ENCODE peak calls at places on chromosomes 5 and 9, in four cellular contexts. One of them, this sample, is unnamed.

GRCh38 chr5:35920890-35921289 is 17.5 kb downstream of the CAPSL start:
- DNase-seq in GM12878: no peak
- DNase-seq in HepG2: no peak
- DNase-seq in K562: no peak
- DNase-seq in this sample: peak; percentile 18

GRCh38 chr9:30630459-30630858 is 1754.0 kb upstream of the ACO1 start:
- DNase-seq in GM12878: no peak
- DNase-seq in HepG2: no peak
- DNase-seq in K562: no peak
- DNase-seq in this sample: no peak

GRCh38 chr5:51414516-51414915 is 31.3 kb downstream of the ISL1 start:
- DNase-seq in GM12878: no peak
- DNase-seq in HepG2: no peak
- DNase-seq in K562: no peak
- DNase-seq in this sample: no peak

GRCh38 chr9:14433293-14433818 is 119.4 kb upstream of the NFIB start:
- DNase-seq in GM12878: no peak
- DNase-seq in HepG2: no peak
- DNase-seq in K562: peak; percentile 23
- DNase-seq in this sample: no peak

GRCh38 chr9:122158202-122158601 is 1.4 kb downstream of the NDUFA8 start:
- DNase-seq in GM12878: no peak
- DNase-seq in HepG2: peak; percentile 59
- DNase-seq in K562: peak; percentile 70
- DNase-seq in this sample: peak; percentile 66

GRCh38 chr5:143033535-143034260 is 263.5 kb downstream of the ARHGAP26 start:
- DNase-seq in GM12878: no peak
- DNase-seq in HepG2: no peak
- DNase-seq in K562: no peak
- DNase-seq in this sample: no peak

GRCh38 chr9:129898205-129898604 is 62.9 kb downstream of the USP20 start:
- DNase-seq in GM12878: no peak
- DNase-seq in HepG2: no peak
- DNase-seq in K562: peak; percentile 27
- DNase-seq in this sample: no peak

GRCh38 chr5:72167790-72168189 is 60.5 kb downstream of the MAP1B start:
- DNase-seq in GM12878: no peak
- DNase-seq in HepG2: no peak
- DNase-seq in K562: no peak
- DNase-seq in this sample: no peak

DNA sequence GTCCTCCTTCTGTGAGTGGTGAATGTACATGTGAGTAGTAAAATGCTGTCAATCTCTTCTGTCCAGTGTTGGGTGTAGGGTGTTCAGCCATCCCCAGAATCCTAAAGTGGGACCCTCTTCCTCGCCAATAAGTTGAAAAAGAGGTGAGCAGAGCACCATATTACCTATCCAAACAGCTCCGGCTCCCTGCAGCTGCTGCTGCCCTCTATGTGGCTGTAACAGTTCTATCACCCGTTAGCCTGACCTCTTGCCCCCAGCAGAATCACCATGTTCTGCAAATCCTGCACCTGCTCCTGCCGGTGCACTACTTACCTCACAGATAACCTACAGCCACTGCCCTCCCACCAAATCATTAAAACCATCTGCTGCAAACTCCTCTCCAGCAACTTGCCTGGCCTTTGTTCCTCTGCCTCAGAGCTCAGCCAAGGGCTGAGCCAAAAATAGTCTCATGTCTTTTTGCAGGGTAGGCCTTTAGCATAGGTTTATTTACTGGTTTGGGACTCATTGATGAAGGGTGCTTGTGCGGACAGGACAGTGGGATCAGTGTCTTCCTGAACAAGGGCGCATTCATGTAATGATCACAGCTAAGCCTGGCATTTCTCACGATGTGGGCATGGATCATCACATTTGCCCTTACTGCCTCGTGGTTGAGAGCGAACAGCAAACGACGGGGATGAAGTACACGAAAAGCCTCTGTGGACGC is 49.6 kb upstream of the CCL21 start:
- DNase-seq in GM12878: no peak
- DNase-seq in HepG2: no peak
- DNase-seq in K562: no peak
- DNase-seq in this sample: no peak
- TF ChIP-seq SP1 in GM12878: no peak
- TF ChIP-seq SP1 in HepG2: no peak
- TF ChIP-seq SP1 in K562: no peak
- TF ChIP-seq SP1 in this sample: no peak

GRCh38 chr5:171956870-171957501 is 49.5 kb downstream of the FBXW11 start:
- DNase-seq in GM12878: no peak
- DNase-seq in HepG2: no peak
- DNase-seq in K562: no peak
- DNase-seq in this sample: no peak

GRCh38 chr5:171954721-171955120 is 51.7 kb downstream of the FBXW11 start:
- DNase-seq in GM12878: no peak
- DNase-seq in HepG2: no peak
- DNase-seq in K562: no peak
- DNase-seq in this sample: no peak

GRCh38 chr5:171956314-171956713 is 50.1 kb downstream of the FBXW11 start:
- DNase-seq in GM12878: no peak
- DNase-seq in HepG2: no peak
- DNase-seq in K562: no peak
- DNase-seq in this sample: no peak

GRCh38 chr5:171955761-171956160 is 50.7 kb downstream of the FBXW11 start:
- DNase-seq in GM12878: no peak
- DNase-seq in HepG2: no peak
- DNase-seq in K562: no peak
- DNase-seq in this sample: no peak

DNA sequence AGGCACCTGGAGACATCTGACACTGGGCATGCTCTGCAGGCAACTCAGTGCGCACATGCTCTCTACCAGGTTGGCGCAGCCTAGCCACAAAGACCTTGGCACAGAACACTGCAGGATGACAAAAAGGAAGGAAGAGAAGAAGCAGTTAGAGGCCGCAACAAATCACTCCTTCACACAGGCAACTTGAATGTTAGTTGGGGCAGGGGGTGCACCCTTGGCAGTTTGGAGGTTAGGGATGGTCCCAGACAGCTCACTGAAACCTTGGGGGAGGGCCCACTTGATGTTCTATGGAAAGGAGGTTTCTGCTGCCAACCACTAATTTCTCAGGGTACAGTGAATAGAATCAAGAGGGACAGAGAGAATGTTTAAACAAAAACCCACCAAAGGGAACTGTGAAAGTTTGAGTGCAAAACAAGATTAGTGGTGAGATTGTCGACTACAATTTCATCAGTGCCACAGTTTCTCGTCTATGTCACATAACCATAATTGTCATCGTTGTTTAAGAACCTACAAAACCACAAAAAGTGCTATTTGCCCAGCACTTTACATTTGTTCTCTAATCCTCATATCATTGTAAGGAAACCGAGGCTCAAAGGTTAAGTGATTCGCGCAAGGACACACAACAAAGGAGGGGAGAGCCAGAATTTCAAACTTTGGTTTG is 48.7 kb downstream of the FBXW11 start:
- DNase-seq in GM12878: peak; percentile 69
- DNase-seq in HepG2: peak; percentile 35
- DNase-seq in K562: no peak
- DNase-seq in this sample: no peak
- TF ChIP-seq BHLHE40 in GM12878: peak; percentile 36
- TF ChIP-seq BHLHE40 in HepG2: no peak
- TF ChIP-seq BHLHE40 in K562: no peak
- TF ChIP-seq BHLHE40 in this sample: no peak

GRCh38 chr5:181047921-181048320 is 7.9 kb downstream of the BTNL9 start:
- DNase-seq in GM12878: no peak
- DNase-seq in HepG2: no peak
- DNase-seq in K562: no peak
- DNase-seq in this sample: no peak

GRCh38 chr5:181052526-181052927 is 12.5 kb downstream of the BTNL9 start:
- DNase-seq in GM12878: no peak
- DNase-seq in HepG2: no peak
- DNase-seq in K562: no peak
- DNase-seq in this sample: no peak

GRCh38 chr5:181047288-181047687 is 7.2 kb downstream of the BTNL9 start:
- DNase-seq in GM12878: no peak
- DNase-seq in HepG2: no peak
- DNase-seq in K562: no peak
- DNase-seq in this sample: no peak

GRCh38 chr5:181051841-181052525 is 11.9 kb downstream of the BTNL9 start:
- DNase-seq in GM12878: no peak
- DNase-seq in HepG2: no peak
- DNase-seq in K562: no peak
- DNase-seq in this sample: no peak

GRCh38 chr5:181050016-181050415 is 9.9 kb downstream of the BTNL9 start:
- DNase-seq in GM12878: no peak
- DNase-seq in HepG2: no peak
- DNase-seq in K562: no peak
- DNase-seq in this sample: no peak
- TF ChIP-seq SP1 in GM12878: no peak
- TF ChIP-seq SP1 in HepG2: no peak
- TF ChIP-seq SP1 in K562: no peak
- TF ChIP-seq SP1 in this sample: no peak

DNA sequence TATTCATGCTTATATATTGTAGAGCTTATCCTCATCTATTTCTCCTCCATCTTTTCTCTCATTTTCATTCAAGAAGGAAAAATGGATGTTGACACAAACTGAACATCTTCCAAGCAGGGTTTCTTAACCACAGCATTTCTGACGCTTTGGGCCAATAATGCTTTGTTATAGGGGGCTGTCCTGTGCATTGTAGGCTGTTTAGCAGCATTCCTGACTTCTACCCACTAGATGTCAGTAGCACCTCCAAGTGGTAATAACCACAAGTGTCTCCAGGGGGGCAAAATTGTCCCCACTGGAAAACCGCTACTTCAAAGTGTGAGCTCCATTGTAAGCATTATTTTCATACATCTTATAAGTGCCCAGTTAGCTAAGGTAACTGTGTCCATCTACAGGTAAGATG is 2.6 kb upstream of the TXNDC8 start:
- DNase-seq in GM12878: no peak
- DNase-seq in HepG2: peak; percentile 14
- DNase-seq in K562: peak; percentile 28
- DNase-seq in this sample: no peak
- TF ChIP-seq BHLHE40 in GM12878: no peak
- TF ChIP-seq BHLHE40 in HepG2: no peak
- TF ChIP-seq BHLHE40 in K562: no peak
- TF ChIP-seq BHLHE40 in this sample: no peak

GRCh38 chr9:110619831-110620230 is 40.3 kb upstream of the SVEP1 start:
- DNase-seq in GM12878: no peak
- DNase-seq in HepG2: no peak
- DNase-seq in K562: no peak
- DNase-seq in this sample: no peak
- TF ChIP-seq SP1 in GM12878: no peak
- TF ChIP-seq SP1 in HepG2: no peak
- TF ChIP-seq SP1 in K562: no peak
- TF ChIP-seq SP1 in this sample: no peak

This sample was measured in HEK293T.